ENCODE peak calls at places on chromosomes 4 and X, in eight cellular contexts. X is GM12878, I is substantia nigra, P is hypothalamus, W is Kasumi-1, A is cardiac muscle cell, T is H4, B is fibroblast of mammary gland. D is an unnamed sample.

GRCh38 chr4:180840142-180840541 is 1403.1 kb upstream of the TENM3 start:
- DNase-seq in X (no peak), I (no peak), P (no peak), W (peak; percentile 22), A (no peak), T (no peak), B (no peak), D (peak; percentile 24)

GRCh38 chr4:973431-974397 is at the start of gene DGKQ:
- DNase-seq in X (no peak), I (peak; percentile 53), P (peak; percentile 90), W (peak; percentile 40), A (peak; percentile 90), T (peak; percentile 33), B (peak; percentile 67), D (peak; percentile 85)

GRCh38 chrX:110791206-110791605 is 4.4 kb downstream of the CHRDL1 start:
- DNase-seq in X (no peak), I (no peak), P (no peak), W (no peak), A (no peak), T (no peak), B (no peak), D (peak; percentile 7)

GRCh38 chrX:39777623-39778025 is 320.1 kb downstream of the BCOR start:
- DNase-seq in X (no peak), I (no peak), P (no peak), W (peak; percentile 14), A (no peak), T (no peak), B (no peak), D (no peak)

GRCh38 chrX:17028381-17028780 is 81.9 kb downstream of the REPS2 start:
- DNase-seq in X (no peak), I (no peak), P (no peak), W (no peak), A (no peak), T (no peak), B (peak; percentile 53), D (no peak)

GRCh38 chrX:22325091-22325490 is 52.4 kb downstream of the CBLL2 start:
- DNase-seq in X (no peak), I (no peak), P (no peak), W (no peak), A (peak; percentile 32), T (no peak), B (peak; percentile 91), D (no peak)

GRCh38 chr4:4820264-4820663 is 39.2 kb upstream of the MSX1 start:
- DNase-seq in X (no peak), I (peak; percentile 29), P (peak; percentile 82), W (no peak), A (no peak), T (peak; percentile 63), B (no peak), D (no peak)

GRCh38 chrX:41050359-41050758 is 34.9 kb upstream of the USP9X start:
- DNase-seq in X (no peak), I (no peak), P (no peak), W (no peak), A (no peak), T (no peak), B (no peak), D (no peak)

GRCh38 chrX:43860646-43861370 is 21.4 kb downstream of the MAOB start:
- DNase-seq in X (no peak), I (no peak), P (no peak), W (no peak), A (no peak), T (peak; percentile 13), B (peak; percentile 24), D (peak; percentile 47)